ENCODE peak calls at places on chromosomes 4 and X, in five cellular contexts. T is heart right ventricle, I is body of pancreas, J is Calu3, A is fibroblast of the aortic adventitia. P is an unnamed sample.

GRCh38 chrX:74535633-74536141 is 78.7 kb downstream of the RLIM start:
- DNase-seq in T (peak), I (peak), J (peak), A (peak), P (no peak)

GRCh38 chr4:112348488-112349158 is 51.5 kb downstream of the ALPK1 start:
- DNase-seq in T (peak), I (no peak), J (no peak), A (peak), P (no peak)

GRCh38 chr4:15719506-15719905 is 16.6 kb downstream of the BST1 start:
- DNase-seq in T (no peak), I (no peak), J (no peak), A (no peak), P (no peak)

GRCh38 chr4:15470149-15470520 is 453 bp downstream of the CC2D2A start:
- DNase-seq in T (no peak), I (no peak), J (no peak), A (no peak), P (no peak)

GRCh38 chr4:73862357-73862756 is 6.8 kb upstream of the CXCL1 start:
- DNase-seq in T (no peak), I (no peak), J (no peak), A (peak), P (no peak)

GRCh38 chrX:74238771-74239170 is 65.2 kb upstream of the ZCCHC13 start:
- DNase-seq in T (no peak), I (no peak), J (no peak), A (no peak), P (no peak)

GRCh38 chrX:115957862-115958490 is 212.6 kb upstream of the AGTR2 start:
- DNase-seq in T (no peak), I (peak), J (no peak), A (no peak), P (no peak)

GRCh38 chr4:41258783-41259182 is 2.1 kb downstream of the UCHL1 start:
- DNase-seq in T (no peak), I (no peak), J (peak), A (peak), P (no peak)

GRCh38 chrX:11760958-11761357 is 2.9 kb downstream of the MSL3 start:
- DNase-seq in T (no peak), I (no peak), J (no peak), A (no peak), P (no peak)

GRCh38 chrX:13091111-13091765 is 46.8 kb upstream of the FAM9C start:
- DNase-seq in T (no peak), I (no peak), J (no peak), A (no peak), P (no peak)

GRCh38 chrX:150478496-150479492 is 89.6 kb upstream of the MTM1 start:
- DNase-seq in T (no peak), I (no peak), J (no peak), A (no peak), P (no peak)

GRCh38 chr4:17846256-17846655 is 35.5 kb downstream of the NCAPG start:
- DNase-seq in T (no peak), I (no peak), J (no peak), A (no peak), P (no peak)

GRCh38 chr4:144658908-144659307 is 13.0 kb downstream of the HHIP start:
- DNase-seq in T (no peak), I (no peak), J (no peak), A (peak), P (no peak)

GRCh38 chr4:7806080-7806630 is 133.5 kb downstream of the AFAP1 start:
- DNase-seq in T (peak), I (peak), J (no peak), A (peak), P (no peak)

GRCh38 chr4:48470570-48470969 is 12.6 kb upstream of the SLC10A4 start:
- DNase-seq in T (no peak), I (no peak), J (no peak), A (no peak), P (no peak)

GRCh38 chrX:153968754-153969124 is 2.9 kb downstream of the HCFC1 start:
- DNase-seq in T (no peak), I (no peak), J (no peak), A (no peak), P (no peak)

GRCh38 chr4:108529984-108530901 is 90.1 kb upstream of the RPL34 start:
- DNase-seq in T (no peak), I (no peak), J (no peak), A (no peak), P (no peak)

GRCh38 chrX:10085223-10085622 is 71.6 kb upstream of the CLCN4 start:
- DNase-seq in T (no peak), I (no peak), J (no peak), A (peak), P (no peak)

GRCh38 chrX:7170903-7171302 is 22.9 kb upstream of the PUDP start:
- DNase-seq in T (no peak), I (no peak), J (peak), A (no peak), P (no peak)
- TF ChIP-seq CTCF in T (no peak), I (no peak), J (peak), A (peak), P (peak)

DNA sequence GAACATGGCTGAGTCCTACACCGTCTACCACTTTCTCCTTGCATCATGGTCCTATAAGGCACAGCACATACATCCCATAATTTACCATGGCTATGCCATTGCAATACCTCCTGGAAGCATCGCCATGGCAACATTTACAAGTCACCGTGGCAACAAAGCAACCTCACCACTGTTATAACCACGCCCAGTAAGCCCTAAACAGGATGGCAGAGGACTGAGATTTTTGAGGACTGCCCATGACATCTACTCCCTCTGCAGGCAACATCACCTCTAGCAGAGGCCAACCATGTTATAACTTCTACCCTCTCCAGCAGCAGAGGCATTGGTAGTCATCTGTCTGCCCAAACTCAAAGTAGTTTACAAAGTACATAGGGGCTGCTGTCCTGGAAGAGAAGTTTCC is 29.7 kb downstream of the BCOR start:
- DNase-seq in T (no peak), I (no peak), J (no peak), A (no peak), P (no peak)
- TF ChIP-seq CTCF in T (no peak), I (no peak), J (no peak), A (no peak), P (no peak)

GRCh38 chr4:128285085-128286023 is 2.3 kb downstream of the PGRMC2 start:
- DNase-seq in T (no peak), I (no peak), J (no peak), A (peak), P (no peak)
- TF ChIP-seq CTCF in T (no peak), I (no peak), J (no peak), A (no peak), P (no peak)

DNA sequence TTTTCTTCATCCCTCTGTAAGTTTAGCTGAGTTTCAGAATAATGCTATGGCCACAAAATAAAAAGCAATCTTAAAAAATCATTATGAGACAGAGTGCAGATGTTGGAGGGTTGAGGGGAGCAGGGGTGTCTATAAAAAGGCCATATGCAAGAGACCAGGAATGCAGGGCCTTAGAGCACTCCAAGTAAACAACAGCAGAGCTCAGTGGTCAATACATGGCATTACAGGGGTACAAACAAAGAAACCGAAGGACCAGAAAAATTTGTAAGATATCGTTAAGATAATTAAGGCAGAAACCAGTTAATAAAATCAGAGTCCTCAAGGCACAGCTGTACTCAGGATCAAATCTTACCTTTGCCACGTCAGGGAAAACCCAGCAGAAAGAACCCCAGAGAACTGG is 28.4 kb upstream of the NDST3 start:
- DNase-seq in T (no peak), I (no peak), J (no peak), A (no peak), P (no peak)
- TF ChIP-seq CTCF in T (no peak), I (no peak), J (no peak), A (no peak), P (peak)

GRCh38 chrX:123975180-123975579 is 13.7 kb downstream of the STAG2 start:
- DNase-seq in T (no peak), I (no peak), J (no peak), A (peak), P (no peak)

GRCh38 chrX:123971963-123972362 is 10.5 kb downstream of the STAG2 start:
- DNase-seq in T (no peak), I (no peak), J (no peak), A (peak), P (no peak)

GRCh38 chrX:123976671-123977316 is 15.3 kb downstream of the STAG2 start:
- DNase-seq in T (no peak), I (no peak), J (no peak), A (peak), P (no peak)
- TF ChIP-seq CTCF in T (no peak), I (peak), J (no peak), A (no peak), P (peak)

DNA sequence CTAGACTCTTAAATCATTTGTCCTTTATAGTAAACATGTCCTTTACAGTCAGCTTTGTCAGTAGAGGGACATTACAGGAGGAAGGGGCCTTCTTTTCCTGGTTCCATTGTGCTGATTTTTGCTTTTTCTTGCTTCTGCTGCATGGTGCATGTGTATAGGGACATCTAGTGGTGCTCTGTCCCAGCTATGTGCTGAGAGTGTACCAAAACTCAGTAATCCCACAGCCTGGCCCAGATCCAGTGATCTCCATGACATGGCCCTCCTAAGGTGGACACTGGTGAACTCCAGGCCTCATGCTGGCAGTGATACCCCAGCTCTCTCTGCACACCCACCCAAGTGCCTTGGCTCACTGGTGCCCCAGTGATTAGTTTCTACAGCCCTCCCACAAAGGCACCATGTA is 45.2 kb downstream of the MAGEB17 start:
- DNase-seq in T (peak), I (peak), J (peak), A (peak), P (no peak)
- TF ChIP-seq CTCF in T (no peak), I (peak), J (no peak), A (peak), P (peak)

GRCh38 chrX:35098419-35098818 is 155.8 kb downstream of the FAM47B start:
- DNase-seq in T (no peak), I (no peak), J (no peak), A (peak), P (no peak)
- TF ChIP-seq CTCF in T (no peak), I (no peak), J (no peak), A (no peak), P (no peak)

GRCh38 chr4:156109943-156110925 is 156.6 kb upstream of the CTSO start:
- DNase-seq in T (peak), I (no peak), J (peak), A (peak), P (no peak)

GRCh38 chr4:156111706-156112105 is 158.0 kb upstream of the CTSO start:
- DNase-seq in T (no peak), I (no peak), J (no peak), A (no peak), P (no peak)

GRCh38 chr4:156118821-156119220 is 165.2 kb upstream of the CTSO start:
- DNase-seq in T (no peak), I (no peak), J (no peak), A (no peak), P (no peak)

GRCh38 chr4:156113138-156113537 is 159.5 kb upstream of the CTSO start:
- DNase-seq in T (no peak), I (no peak), J (no peak), A (no peak), P (no peak)
- TF ChIP-seq CTCF in T (peak), I (no peak), J (peak), A (peak), P (peak)

GRCh38 chr4:95158045-95158444 is 390.7 kb downstream of the UNC5C start:
- DNase-seq in T (no peak), I (no peak), J (no peak), A (no peak), P (no peak)

GRCh38 chr4:95153182-95153581 is 395.4 kb downstream of the BMPR1B start:
- DNase-seq in T (no peak), I (no peak), J (no peak), A (no peak), P (no peak)

GRCh38 chr4:95156452-95156765 is 392.4 kb downstream of the UNC5C start:
- DNase-seq in T (no peak), I (no peak), J (no peak), A (no peak), P (no peak)

GRCh38 chr4:95158626-95159025 is 390.1 kb downstream of the UNC5C start:
- DNase-seq in T (no peak), I (peak), J (no peak), A (no peak), P (no peak)

DNA sequence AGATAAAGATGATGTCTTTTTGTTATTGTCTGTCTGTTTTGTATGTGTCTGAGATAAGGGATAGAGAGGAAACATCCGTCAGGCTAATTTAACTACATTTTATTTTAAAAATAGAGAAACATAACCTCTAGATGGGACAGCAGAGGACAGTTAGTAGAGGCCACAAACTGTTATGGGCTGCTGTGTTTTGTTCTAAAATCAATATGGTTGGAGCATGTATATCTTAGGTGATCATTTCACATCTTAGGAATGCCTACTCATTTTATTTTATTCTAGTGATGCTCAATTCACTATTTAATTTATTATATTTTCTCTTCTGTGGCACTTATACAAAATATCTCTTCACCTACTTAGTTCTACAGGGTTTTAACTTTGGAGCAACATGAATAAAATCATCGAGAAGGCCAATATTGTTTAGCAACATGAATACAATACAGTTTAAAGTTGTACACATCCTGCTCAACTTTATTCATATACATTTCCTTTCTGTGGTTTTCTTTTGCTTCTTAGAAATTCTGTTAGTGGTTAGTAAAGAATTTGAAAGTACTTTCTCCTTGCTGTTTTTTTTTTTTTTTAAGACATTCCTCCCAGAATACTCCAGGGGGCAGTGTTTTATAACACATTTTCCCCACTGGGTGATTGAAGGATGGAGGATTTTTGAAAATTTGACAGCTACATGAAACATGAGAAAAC is 392.9 kb downstream of the UNC5C start:
- DNase-seq in T (no peak), I (no peak), J (no peak), A (peak), P (no peak)
- TF ChIP-seq CTCF in T (peak), I (peak), J (peak), A (peak), P (peak)

DNA sequence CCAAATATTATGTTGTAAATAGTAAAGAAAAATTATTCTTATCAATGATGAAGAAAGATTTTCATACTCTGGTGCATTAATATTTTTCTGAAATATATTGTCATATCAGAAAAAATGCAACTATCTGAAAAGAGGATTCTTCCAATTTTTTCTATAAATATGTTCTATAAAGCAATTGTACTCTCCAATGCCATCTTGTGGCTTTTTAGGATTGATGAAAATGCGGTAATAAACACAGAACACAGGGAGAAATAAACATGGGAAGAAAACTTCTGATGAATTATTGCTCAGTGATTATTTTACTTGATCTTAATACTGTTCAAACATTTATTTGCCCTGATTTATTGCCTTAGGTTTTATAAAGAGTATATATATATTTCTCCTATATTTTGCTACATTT is 215.4 kb downstream of the IL1RAPL1 start:
- DNase-seq in T (no peak), I (no peak), J (no peak), A (no peak), P (no peak)
- TF ChIP-seq CTCF in T (no peak), I (no peak), J (no peak), A (peak), P (no peak)

P was measured in progenitor cell of endocrine pancreas.